ENCODE peak calls at places on chromosomes 16 and 17, in six cellular contexts. C is hippocampal formation; W is activated CD4-positive, alpha-beta T cell treated with anti-CD3 and anti-CD28 coated beads, Interleukin-2, amount 50 U/mL, for 1 hour; D is fibroblast of the conjunctiva; M is activated T-cell treated with anti-CD3 and anti-CD28 coated beads for 24 hours; S is lower lobe of right lung. L is an unnamed sample.

GRCh38 chr17:79533116-79533515 is 77.7 kb downstream of the RBFOX3 start:
- DNase-seq in C (no peak), W (no peak), D (no peak), M (no peak), S (peak), L (peak)

GRCh38 chr17:65198653-65199382 is 61.6 kb downstream of the RGS9 start:
- DNase-seq in C (no peak), W (no peak), D (peak), M (no peak), S (no peak), L (no peak)

GRCh38 chr17:1495265-1495664 is 2.8 kb upstream of the MYO1C start:
- DNase-seq in C (no peak), W (no peak), D (no peak), M (no peak), S (no peak), L (no peak)

GRCh38 chr16:28984619-28985135 is at the start of gene LAT:
- DNase-seq in C (no peak), W (peak), D (no peak), M (peak), S (no peak), L (peak)

GRCh38 chr16:88069397-88070168 is 118.3 kb downstream of the BANP start:
- DNase-seq in C (no peak), W (no peak), D (no peak), M (no peak), S (peak), L (peak)

GRCh38 chr16:25691519-25692091 is at the start of gene HS3ST4:
- DNase-seq in C (no peak), W (no peak), D (no peak), M (no peak), S (no peak), L (no peak)

GRCh38 chr17:45376171-45376564 is 56.5 kb downstream of the ARHGAP27 start:
- DNase-seq in C (no peak), W (no peak), D (no peak), M (no peak), S (peak), L (no peak)

GRCh38 chr17:81918762-81919545 is 978 bp upstream of the SIRT7 start:
- DNase-seq in C (no peak), W (no peak), D (no peak), M (no peak), S (no peak), L (no peak)

GRCh38 chr17:14373587-14374259 is 72.8 kb downstream of the HS3ST3B1 start:
- DNase-seq in C (no peak), W (no peak), D (no peak), M (no peak), S (no peak), L (no peak)

GRCh38 chr17:29514792-29515191 is 52.0 kb downstream of the ABHD15 start:
- DNase-seq in C (no peak), W (no peak), D (peak), M (no peak), S (no peak), L (no peak)

GRCh38 chr17:82638183-82638773 is 10.0 kb downstream of the WDR45B start:
- DNase-seq in C (no peak), W (no peak), D (no peak), M (no peak), S (no peak), L (no peak)

GRCh38 chr17:75559958-75560533 is 27.6 kb upstream of the MYO15B start:
- DNase-seq in C (no peak), W (no peak), D (no peak), M (no peak), S (no peak), L (no peak)

GRCh38 chr16:88389621-88390160 is 6.9 kb downstream of the ZNF469 start:
- DNase-seq in C (no peak), W (no peak), D (no peak), M (no peak), S (no peak), L (no peak)

GRCh38 chr17:74924250-74924948 is at the start of gene OTOP2:
- DNase-seq in C (no peak), W (no peak), D (no peak), M (no peak), S (peak), L (peak)

GRCh38 chr17:58281511-58282011 is 826 bp upstream of the MPO start:
- DNase-seq in C (no peak), W (no peak), D (no peak), M (no peak), S (no peak), L (no peak)

GRCh38 chr16:85206472-85207356 is 94.4 kb upstream of the CIBAR2 start:
- DNase-seq in C (peak), W (no peak), D (no peak), M (no peak), S (peak), L (peak)

GRCh38 chr16:7646831-7647230 is 314.2 kb downstream of the RBFOX1 start:
- DNase-seq in C (no peak), W (no peak), D (no peak), M (no peak), S (no peak), L (no peak)

GRCh38 chr17:40248507-40248906 is 29.4 kb downstream of the WIPF2 start:
- DNase-seq in C (no peak), W (no peak), D (no peak), M (no peak), S (no peak), L (no peak)

GRCh38 chr17:2474371-2474770 is 37.3 kb downstream of the METTL16 start:
- DNase-seq in C (no peak), W (no peak), D (no peak), M (no peak), S (no peak), L (no peak)

GRCh38 chr17:66073384-66073783 is 118.5 kb downstream of the CEP112 start:
- DNase-seq in C (no peak), W (no peak), D (no peak), M (no peak), S (no peak), L (no peak)

GRCh38 chr17:67055811-67056745 is 11.7 kb downstream of the CACNG1 start:
- DNase-seq in C (no peak), W (no peak), D (no peak), M (no peak), S (no peak), L (peak)

GRCh38 chr17:68981288-68981687 is 26.1 kb upstream of the ABCA8 start:
- DNase-seq in C (no peak), W (no peak), D (peak), M (no peak), S (no peak), L (no peak)

GRCh38 chr17:32259596-32259995 is 6.0 kb upstream of the RHBDL3 start:
- DNase-seq in C (no peak), W (no peak), D (peak), M (no peak), S (no peak), L (peak)

GRCh38 chr17:43576563-43577229 is 30.6 kb upstream of the ETV4 start:
- DNase-seq in C (peak), W (peak), D (peak), M (peak), S (peak), L (peak)

GRCh38 chr16:59252317-59252716 is 518.2 kb upstream of the GOT2 start:
- DNase-seq in C (no peak), W (no peak), D (no peak), M (no peak), S (no peak), L (no peak)

GRCh38 chr17:41777579-41778188 is 8.8 kb downstream of the JUP start:
- DNase-seq in C (peak), W (no peak), D (peak), M (no peak), S (peak), L (no peak)

GRCh38 chr16:7504844-7505243 is 172.2 kb downstream of the RBFOX1 start:
- DNase-seq in C (no peak), W (no peak), D (no peak), M (no peak), S (no peak), L (no peak)

GRCh38 chr17:75417054-75417453 is 11.6 kb upstream of the GRB2 start:
- DNase-seq in C (no peak), W (no peak), D (no peak), M (no peak), S (no peak), L (no peak)

GRCh38 chr17:33674685-33675084 is 381.6 kb upstream of the ASIC2 start:
- DNase-seq in C (peak), W (peak), D (peak), M (peak), S (peak), L (no peak)

GRCh38 chr16:29738514-29738913 is 7.3 kb downstream of the C16orf54 start:
- DNase-seq in C (no peak), W (peak), D (no peak), M (no peak), S (no peak), L (peak)

GRCh38 chr16:65781855-65782254 is 584.6 kb upstream of the CDH5 start:
- DNase-seq in C (no peak), W (no peak), D (no peak), M (no peak), S (no peak), L (no peak)

GRCh38 chr16:57003439-57004386 is 14.4 kb downstream of the NLRC5 start:
- DNase-seq in C (no peak), W (no peak), D (no peak), M (no peak), S (no peak), L (peak)

GRCh38 chr16:75019586-75019985 is 20.8 kb downstream of the ZNRF1 start:
- DNase-seq in C (no peak), W (no peak), D (no peak), M (no peak), S (no peak), L (no peak)

GRCh38 chr17:10114931-10115535 is 83.4 kb downstream of the GAS7 start:
- DNase-seq in C (peak), W (peak), D (peak), M (peak), S (peak), L (peak)

GRCh38 chr17:75622071-75622470 is 11.2 kb upstream of the SMIM5 start:
- DNase-seq in C (no peak), W (no peak), D (no peak), M (no peak), S (no peak), L (no peak)

GRCh38 chr17:15957608-15958307 is 12.8 kb downstream of the ADORA2B start:
- DNase-seq in C (no peak), W (no peak), D (no peak), M (no peak), S (no peak), L (peak)

GRCh38 chr17:1124238-1124699 is 55.5 kb downstream of the ABR start:
- DNase-seq in C (no peak), W (no peak), D (no peak), M (no peak), S (no peak), L (no peak)